ENCODE peak calls at places on chromosomes 2 and 18, in nine cellular contexts. Q is adrenal gland, P is body of pancreas, F is Caco-2, W is fibroblast of mammary gland, C is heart right ventricle, S is mammary epithelial cell, B is IMR-90, N is dorsolateral prefrontal cortex. A is an unnamed sample.

GRCh38 chr18:35239314-35239713 is 1.5 kb upstream of the ZNF397 start:
- DNase-seq in F (no peak), N (no peak), P (no peak), S (no peak), W (peak), C (no peak), B (no peak), Q (no peak), A (no peak)

GRCh38 chr2:54646170-54646927 is 77.1 kb upstream of the EML6 start:
- DNase-seq in S (no peak), Q (no peak), F (no peak), C (no peak), W (no peak), N (no peak), P (no peak), B (no peak), A (no peak)

GRCh38 chr2:29841386-29842004 is 79.9 kb downstream of the ALK start:
- DNase-seq in N (no peak), C (peak), Q (peak), F (peak), B (peak), P (peak), W (peak), S (no peak), A (no peak)

GRCh38 chr2:68980956-68981355 is 6.5 kb downstream of the GKN1 start:
- DNase-seq in W (no peak), S (peak), F (no peak), Q (no peak), N (no peak), B (no peak), C (no peak), P (no peak), A (no peak)

GRCh38 chr2:177314722-177315264 is 50.3 kb upstream of the NFE2L2 start:
- DNase-seq in N (no peak), S (no peak), W (no peak), P (no peak), F (no peak), C (no peak), B (no peak), Q (no peak), A (no peak)

GRCh38 chr2:215414674-215415073 is 21.2 kb downstream of the FN1 start:
- DNase-seq in N (no peak), Q (no peak), B (no peak), W (no peak), S (no peak), C (no peak), F (no peak), P (no peak), A (no peak)

GRCh38 chr18:62226047-62226446 is 39.0 kb downstream of the RELCH start:
- DNase-seq in W (no peak), S (no peak), F (no peak), N (no peak), P (no peak), Q (no peak), C (no peak), B (no peak), A (no peak)

GRCh38 chr2:148640767-148641166 is 3.8 kb upstream of the EPC2 start:
- DNase-seq in W (peak), N (peak), C (no peak), F (no peak), P (no peak), Q (no peak), S (no peak), B (peak), A (no peak)

GRCh38 chr2:110726285-110726684 is 6.1 kb upstream of the ACOXL start:
- DNase-seq in C (no peak), B (no peak), W (no peak), N (no peak), P (no peak), S (no peak), F (no peak), Q (no peak), A (no peak)

GRCh38 chr2:201120500-201120899 is 4.5 kb downstream of the CFLAR start:
- DNase-seq in F (no peak), C (no peak), S (no peak), B (no peak), N (no peak), W (no peak), Q (no peak), P (no peak), A (no peak)

GRCh38 chr18:78790511-78790910 is 189.1 kb upstream of the SALL3 start:
- DNase-seq in S (no peak), W (no peak), P (no peak), B (no peak), Q (no peak), C (no peak), F (no peak), N (no peak), A (no peak)

GRCh38 chr2:56185582-56186046 is 1.8 kb downstream of the CCDC85A start:
- DNase-seq in P (no peak), F (peak), C (peak), W (no peak), N (peak), Q (no peak), S (peak), B (no peak), A (no peak)

GRCh38 chr2:80454628-80455027 is 150.1 kb upstream of the LRRTM1 start:
- DNase-seq in W (no peak), Q (peak), P (no peak), N (peak), B (no peak), F (no peak), S (no peak), C (peak), A (no peak)

GRCh38 chr2:13504808-13505207 is 788.1 kb downstream of the TRIB2 start:
- DNase-seq in Q (no peak), W (no peak), S (no peak), N (no peak), B (no peak), F (no peak), P (no peak), C (no peak), A (no peak)

GRCh38 chr2:198084136-198084535 is 279.7 kb downstream of the PLCL1 start:
- DNase-seq in W (no peak), C (no peak), F (no peak), N (no peak), Q (no peak), S (no peak), P (no peak), B (no peak), A (no peak)

GRCh38 chr2:23456881-23457760 is 72.1 kb downstream of the KLHL29 start:
- DNase-seq in Q (peak), S (no peak), N (no peak), W (peak), B (peak), C (no peak), P (no peak), F (no peak), A (no peak)

GRCh38 chr2:239644016-239644415 is 243.2 kb upstream of the HDAC4 start:
- DNase-seq in N (no peak), S (no peak), F (peak), C (no peak), Q (no peak), W (peak), B (no peak), P (no peak), A (peak)

GRCh38 chr18:67600181-67600631 is 83.7 kb upstream of the DSEL start:
- DNase-seq in B (peak), C (no peak), P (no peak), N (no peak), S (peak), W (peak), F (peak), Q (no peak), A (no peak)

GRCh38 chr18:72878143-72878542 is 10.4 kb upstream of the NETO1 start:
- DNase-seq in N (no peak), F (no peak), B (no peak), Q (no peak), S (no peak), P (no peak), C (no peak), W (no peak), A (no peak)

GRCh38 chr2:186129767-186130581 is 356.1 kb upstream of the ZC3H15 start:
- DNase-seq in Q (no peak), S (peak), B (peak), C (no peak), P (no peak), F (peak), N (no peak), W (peak), A (peak)

GRCh38 chr18:76592981-76593381 is 97.9 kb upstream of the ZNF516 start:
- DNase-seq in F (no peak), Q (no peak), C (no peak), S (no peak), W (no peak), B (peak), N (no peak), P (no peak), A (no peak)

GRCh38 chr2:12884713-12885282 is 168.1 kb downstream of the TRIB2 start:
- DNase-seq in F (no peak), B (peak), S (peak), P (peak), C (peak), Q (peak), W (peak), N (no peak), A (no peak)

GRCh38 chr2:27860111-27860510 is 30.1 kb downstream of the RBKS start:
- DNase-seq in Q (no peak), W (peak), N (no peak), S (peak), P (no peak), F (no peak), C (no peak), B (peak), A (no peak)
- TF ChIP-seq CTCF in Q (no peak), W (no peak), N (no peak), S (no peak), P (no peak), F (no peak), C (no peak), B (no peak), A (no peak)

DNA sequence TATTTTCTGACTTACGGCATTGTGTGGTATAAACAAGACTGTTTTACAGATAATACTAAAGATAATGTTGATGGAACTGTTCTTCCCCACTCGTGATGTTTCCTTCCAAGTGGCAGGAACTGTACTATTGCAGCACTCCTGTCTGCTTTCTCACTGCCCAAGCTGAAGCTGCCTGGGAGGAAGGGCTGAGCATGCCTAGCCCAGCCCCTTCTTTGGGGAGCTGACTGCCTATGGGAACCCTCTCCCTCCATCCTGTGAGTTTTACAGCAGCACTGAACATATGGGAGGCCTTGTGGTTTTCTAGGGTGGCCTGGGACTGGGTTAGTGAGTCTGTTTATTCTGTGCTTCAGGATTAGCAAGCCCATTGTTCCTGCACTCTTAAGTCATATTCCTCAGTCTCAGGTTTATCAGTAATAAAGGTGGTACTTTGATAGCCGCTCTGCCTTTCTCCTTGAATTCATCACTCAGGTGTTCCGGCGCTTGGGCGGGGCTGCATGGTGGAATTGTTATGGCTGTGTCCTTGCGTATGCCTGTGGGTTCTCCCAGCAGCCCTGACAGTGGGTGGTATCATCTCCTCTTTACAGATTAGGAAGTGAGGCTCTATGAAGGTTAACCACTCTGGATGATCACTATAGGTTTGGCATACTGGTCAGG is 379.7 kb downstream of the PTPRM start:
- DNase-seq in S (peak), B (peak), N (peak), P (no peak), F (peak), C (no peak), W (peak), Q (peak), A (peak)
- H3K4me3 ChIP-seq in S (peak), B (peak), N (peak), P (no peak), F (no peak), C (peak), W (peak), Q (peak), A (peak)

DNA sequence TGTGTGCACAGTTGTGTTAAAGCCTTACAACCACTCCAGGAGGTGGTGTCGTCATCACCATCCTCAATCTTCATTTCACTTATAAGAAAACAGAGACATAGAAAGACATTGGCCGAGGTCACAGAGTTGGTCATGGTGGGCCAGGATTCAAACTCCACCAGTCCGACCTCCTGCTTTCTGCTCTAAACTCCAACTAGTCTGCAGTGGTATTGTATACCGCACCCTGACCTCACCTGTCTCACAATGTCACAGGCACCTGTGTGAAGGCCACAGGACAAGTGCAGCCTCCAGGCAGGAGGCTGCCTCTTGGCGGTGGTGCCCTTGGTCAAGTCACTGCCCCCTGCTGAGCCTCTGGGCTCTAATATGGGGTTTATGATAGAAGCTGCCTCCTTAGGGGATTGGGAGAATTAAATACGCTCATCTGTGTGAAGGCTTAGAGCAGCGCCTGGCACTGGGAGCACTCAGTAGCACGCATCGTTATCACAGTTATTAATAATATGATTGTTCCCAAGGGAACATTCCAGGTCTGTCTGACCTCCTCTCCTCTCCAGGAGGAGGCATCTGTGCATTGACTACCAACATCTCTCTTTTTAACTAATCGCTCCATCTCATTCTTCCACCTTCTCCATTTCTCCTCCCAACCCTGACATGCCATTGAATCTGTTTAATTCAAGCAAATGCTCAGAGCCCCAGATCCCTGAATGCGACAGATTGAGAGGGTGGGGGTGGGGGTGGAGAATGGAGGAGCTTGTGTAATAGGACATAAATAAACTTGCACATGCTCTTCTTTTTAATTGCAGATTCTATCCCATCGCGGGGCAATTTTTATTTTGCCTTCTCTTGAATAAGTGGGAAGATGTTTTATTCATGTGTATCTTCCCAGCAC is 112.7 kb downstream of the MCFD2 start:
- DNase-seq in S (no peak), W (no peak), N (no peak), Q (no peak), F (no peak), P (no peak), C (no peak), B (no peak), A (no peak)
- TF ChIP-seq CTCF in S (peak), W (no peak), N (no peak), Q (no peak), F (no peak), P (no peak), C (peak), B (peak), A (no peak)

DNA sequence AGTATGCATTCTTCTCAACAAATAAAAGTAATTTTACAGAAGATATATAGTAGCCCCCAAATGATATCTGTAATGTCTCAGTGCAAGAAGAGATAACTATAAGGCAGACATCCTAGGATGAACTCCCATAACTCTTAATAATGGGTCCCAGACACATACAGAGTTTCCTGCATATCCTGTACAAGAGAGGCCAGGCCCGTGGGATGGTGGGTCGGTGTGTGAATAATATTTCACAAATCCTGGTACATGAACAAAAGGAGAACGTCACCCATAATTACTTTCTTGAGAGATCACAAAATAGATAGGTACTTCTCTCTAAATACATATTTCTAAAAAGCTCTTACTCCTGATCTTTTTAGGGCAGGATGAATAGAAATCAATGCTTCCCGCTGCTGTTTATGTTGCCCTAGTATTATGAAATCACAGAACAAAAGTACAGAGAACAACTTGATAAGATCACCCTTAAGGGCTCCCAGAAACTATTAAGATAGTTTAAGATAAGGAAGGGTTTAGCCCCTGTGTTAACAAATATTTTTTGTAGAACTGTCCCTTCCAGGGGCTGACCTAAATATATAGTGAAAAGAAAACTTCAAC is 5.4 kb downstream of the IRS1 start:
- DNase-seq in F (no peak), S (no peak), Q (no peak), B (peak), N (no peak), P (no peak), W (peak), C (no peak), A (no peak)
- H3K4me3 ChIP-seq in F (peak), S (peak), Q (peak), B (peak), N (peak), P (no peak), W (peak), C (peak), A (no peak)

DNA sequence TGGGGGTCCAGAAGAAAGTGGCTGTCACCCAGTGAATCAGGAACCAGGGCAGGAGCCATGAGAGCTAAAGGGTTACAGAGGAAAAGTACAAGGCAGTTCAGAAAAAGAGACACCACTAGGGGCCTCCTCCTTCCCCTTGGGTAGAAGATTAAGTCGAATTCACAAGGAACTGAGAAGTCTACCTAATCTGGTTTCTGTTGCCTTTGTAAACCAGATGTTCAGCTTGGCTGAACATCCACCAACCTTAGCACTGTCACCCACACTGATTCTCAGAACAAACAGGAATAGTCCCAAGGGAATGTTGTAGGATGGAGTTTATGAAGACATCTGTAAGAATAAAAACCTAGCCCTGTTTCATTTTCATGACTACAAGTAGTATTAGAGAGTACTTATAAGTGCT is 90.4 kb upstream of the NOSTRIN start:
- DNase-seq in W (peak), C (no peak), S (no peak), B (no peak), F (no peak), Q (no peak), N (no peak), P (no peak), A (no peak)
- TF ChIP-seq CTCF in W (peak), C (no peak), S (no peak), B (no peak), F (no peak), Q (no peak), N (no peak), P (no peak), A (no peak)

DNA sequence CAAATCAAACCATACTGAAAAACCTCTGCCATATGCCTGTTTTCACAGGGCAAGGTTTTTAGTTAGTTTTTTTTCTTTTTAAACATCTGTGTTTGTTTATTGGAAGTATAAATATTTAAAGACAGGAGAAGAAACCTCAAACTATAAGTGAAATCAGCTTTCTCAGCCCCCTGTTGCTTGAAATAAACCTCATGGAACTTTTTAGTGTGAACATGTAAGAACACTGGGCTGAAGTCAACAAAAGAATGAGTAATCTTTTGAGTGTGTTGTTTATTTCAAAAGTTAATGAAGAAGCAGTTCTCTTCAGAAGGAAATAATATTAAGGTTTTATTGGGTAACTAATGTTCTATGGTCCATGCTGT is 657.7 kb upstream of the SYT4 start:
- DNase-seq in C (no peak), F (no peak), B (peak), Q (no peak), P (no peak), N (no peak), W (peak), S (no peak), A (peak)
- H3K4me3 ChIP-seq in C (no peak), F (no peak), B (no peak), Q (no peak), P (no peak), N (no peak), W (no peak), S (no peak), A (no peak)

DNA sequence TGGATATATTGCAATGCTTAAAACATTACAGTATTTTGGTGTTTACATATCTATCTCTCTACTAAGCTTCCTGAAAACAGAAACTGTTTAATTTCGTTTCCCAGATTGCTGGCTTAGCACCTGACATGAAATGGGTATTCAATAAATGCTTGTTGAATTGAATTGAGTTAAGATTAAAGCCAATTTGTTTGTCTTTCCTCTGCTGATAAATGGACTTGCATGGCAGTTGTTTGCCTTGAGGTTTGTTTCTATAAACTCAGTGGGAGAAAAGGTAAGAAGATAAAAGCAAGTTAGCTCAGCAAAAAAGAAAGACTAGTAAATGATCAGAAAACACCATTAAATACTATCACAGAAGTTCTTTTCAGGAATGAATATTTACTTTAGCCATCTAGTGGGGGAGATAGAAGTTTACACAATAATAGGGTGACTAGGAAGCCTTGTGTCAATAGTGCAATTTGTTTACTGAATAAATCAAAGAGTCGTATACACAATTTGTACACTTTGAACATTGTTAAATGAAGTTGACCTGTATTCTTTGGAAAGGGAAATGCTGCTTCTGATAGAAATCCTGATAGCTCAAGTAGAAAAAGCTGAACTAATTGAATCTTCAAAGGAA is 754.5 kb upstream of the FAM98A start:
- DNase-seq in Q (no peak), B (no peak), F (no peak), N (no peak), P (no peak), C (no peak), S (no peak), W (no peak), A (peak)
- TF ChIP-seq CTCF in Q (no peak), B (no peak), F (no peak), N (no peak), P (peak), C (no peak), S (no peak), W (no peak), A (no peak)

A was measured in LNCaP clone FGC.